ENCODE peak calls at places on chromosome 2, in ten cellular contexts. One of them, this sample, is unnamed.

GRCh38 chr2:170181602-170182001 is 3.7 kb downstream of the MYO3B start:
- DNase-seq in GM19239: no peak
- DNase-seq in HEK293T: no peak
- DNase-seq in left colon: no peak
- DNase-seq in pancreas: no peak
- DNase-seq in AG04450: no peak
- DNase-seq in right lobe of liver: no peak
- DNase-seq in mucosa of gallbladder: no peak
- DNase-seq in GM12865: no peak
- DNase-seq in hippocampal formation: no peak
- DNase-seq in this sample: no peak

GRCh38 chr2:19580830-19581229 is 222.4 kb upstream of the OSR1 start:
- DNase-seq in GM12865: no peak
- DNase-seq in HEK293T: no peak
- DNase-seq in right lobe of liver: no peak
- DNase-seq in left colon: no peak
- DNase-seq in GM19239: no peak
- DNase-seq in AG04450: peak; percentile 32
- DNase-seq in mucosa of gallbladder: no peak
- DNase-seq in pancreas: no peak
- DNase-seq in hippocampal formation: no peak
- DNase-seq in this sample: no peak

GRCh38 chr2:207796585-207797350 is 27.1 kb upstream of the FZD5 start:
- DNase-seq in right lobe of liver: no peak
- DNase-seq in GM12865: no peak
- DNase-seq in GM19239: no peak
- DNase-seq in pancreas: no peak
- DNase-seq in hippocampal formation: no peak
- DNase-seq in HEK293T: peak; percentile 34
- DNase-seq in mucosa of gallbladder: no peak
- DNase-seq in left colon: peak; percentile 71
- DNase-seq in AG04450: no peak
- DNase-seq in this sample: no peak

GRCh38 chr2:44429034-44429433 is 67.3 kb downstream of the CAMKMT start:
- DNase-seq in left colon: no peak
- DNase-seq in GM19239: no peak
- DNase-seq in hippocampal formation: no peak
- DNase-seq in HEK293T: no peak
- DNase-seq in pancreas: no peak
- DNase-seq in right lobe of liver: no peak
- DNase-seq in AG04450: peak; percentile 3
- DNase-seq in mucosa of gallbladder: no peak
- DNase-seq in GM12865: no peak
- DNase-seq in this sample: no peak

GRCh38 chr2:38751847-38752410 is 768 bp upstream of the SRSF7 start:
- DNase-seq in GM19239: no peak
- DNase-seq in hippocampal formation: no peak
- DNase-seq in left colon: no peak
- DNase-seq in mucosa of gallbladder: no peak
- DNase-seq in pancreas: no peak
- DNase-seq in right lobe of liver: no peak
- DNase-seq in AG04450: no peak
- DNase-seq in HEK293T: peak; percentile 23
- DNase-seq in GM12865: no peak
- DNase-seq in this sample: peak; percentile 62

GRCh38 chr2:64288321-64288931 is 144.2 kb upstream of the PELI1 start:
- DNase-seq in mucosa of gallbladder: no peak
- DNase-seq in right lobe of liver: no peak
- DNase-seq in left colon: no peak
- DNase-seq in HEK293T: no peak
- DNase-seq in GM12865: no peak
- DNase-seq in AG04450: peak; percentile 41
- DNase-seq in pancreas: no peak
- DNase-seq in GM19239: no peak
- DNase-seq in hippocampal formation: no peak
- DNase-seq in this sample: no peak

GRCh38 chr2:234514099-234514498 is 17.2 kb upstream of the ARL4C start:
- DNase-seq in GM19239: no peak
- DNase-seq in GM12865: no peak
- DNase-seq in AG04450: no peak
- DNase-seq in right lobe of liver: no peak
- DNase-seq in HEK293T: no peak
- DNase-seq in mucosa of gallbladder: no peak
- DNase-seq in left colon: no peak
- DNase-seq in pancreas: no peak
- DNase-seq in hippocampal formation: no peak
- DNase-seq in this sample: no peak

GRCh38 chr2:55384786-55385185 is 34.9 kb downstream of the CCDC88A start:
- DNase-seq in pancreas: no peak
- DNase-seq in mucosa of gallbladder: no peak
- DNase-seq in left colon: no peak
- DNase-seq in GM12865: no peak
- DNase-seq in AG04450: no peak
- DNase-seq in right lobe of liver: no peak
- DNase-seq in GM19239: no peak
- DNase-seq in HEK293T: no peak
- DNase-seq in hippocampal formation: no peak
- DNase-seq in this sample: no peak

GRCh38 chr2:226427538-226428307 is 371.9 kb downstream of the IRS1 start:
- DNase-seq in GM19239: no peak
- DNase-seq in mucosa of gallbladder: no peak
- DNase-seq in left colon: no peak
- DNase-seq in GM12865: no peak
- DNase-seq in pancreas: no peak
- DNase-seq in right lobe of liver: no peak
- DNase-seq in AG04450: peak; percentile 86
- DNase-seq in hippocampal formation: no peak
- DNase-seq in HEK293T: no peak
- DNase-seq in this sample: no peak

GRCh38 chr2:172561270-172561669 is 5.4 kb downstream of the PDK1 start:
- DNase-seq in right lobe of liver: no peak
- DNase-seq in AG04450: no peak
- DNase-seq in mucosa of gallbladder: no peak
- DNase-seq in left colon: no peak
- DNase-seq in HEK293T: no peak
- DNase-seq in pancreas: no peak
- DNase-seq in GM12865: no peak
- DNase-seq in hippocampal formation: no peak
- DNase-seq in GM19239: no peak
- DNase-seq in this sample: no peak

GRCh38 chr2:50556934-50557575 is 474.9 kb downstream of the NRXN1 start:
- DNase-seq in GM19239: no peak
- DNase-seq in hippocampal formation: no peak
- DNase-seq in pancreas: no peak
- DNase-seq in HEK293T: no peak
- DNase-seq in GM12865: no peak
- DNase-seq in left colon: no peak
- DNase-seq in AG04450: peak; percentile 64
- DNase-seq in right lobe of liver: no peak
- DNase-seq in mucosa of gallbladder: no peak
- DNase-seq in this sample: no peak

GRCh38 chr2:66021296-66021695 is 413.6 kb upstream of the MEIS1 start:
- DNase-seq in AG04450: no peak
- DNase-seq in left colon: no peak
- DNase-seq in GM12865: no peak
- DNase-seq in right lobe of liver: no peak
- DNase-seq in GM19239: no peak
- DNase-seq in HEK293T: no peak
- DNase-seq in hippocampal formation: no peak
- DNase-seq in mucosa of gallbladder: no peak
- DNase-seq in pancreas: no peak
- DNase-seq in this sample: no peak

GRCh38 chr2:71548589-71549485 is 95.5 kb downstream of the DYSF start:
- DNase-seq in right lobe of liver: peak; percentile 77
- DNase-seq in AG04450: no peak
- DNase-seq in GM19239: peak; percentile 70
- DNase-seq in left colon: peak; percentile 80
- DNase-seq in mucosa of gallbladder: peak; percentile 69
- DNase-seq in hippocampal formation: peak; percentile 69
- DNase-seq in pancreas: peak; percentile 48
- DNase-seq in GM12865: peak; percentile 66
- DNase-seq in HEK293T: peak; percentile 87
- DNase-seq in this sample: peak; percentile 86

GRCh38 chr2:129812071-129812470 is 167.4 kb upstream of the RAB6C start:
- DNase-seq in HEK293T: no peak
- DNase-seq in GM12865: peak; percentile 20
- DNase-seq in mucosa of gallbladder: peak; percentile 88
- DNase-seq in hippocampal formation: peak; percentile 38
- DNase-seq in AG04450: no peak
- DNase-seq in right lobe of liver: no peak
- DNase-seq in GM19239: no peak
- DNase-seq in left colon: peak; percentile 87
- DNase-seq in pancreas: no peak
- DNase-seq in this sample: peak; percentile 86

GRCh38 chr2:60899230-60899891 is 18.0 kb downstream of the REL start:
- DNase-seq in GM12865: peak; percentile 50
- DNase-seq in AG04450: no peak
- DNase-seq in HEK293T: no peak
- DNase-seq in hippocampal formation: no peak
- DNase-seq in mucosa of gallbladder: no peak
- DNase-seq in left colon: no peak
- DNase-seq in GM19239: no peak
- DNase-seq in right lobe of liver: no peak
- DNase-seq in pancreas: no peak
- DNase-seq in this sample: no peak

GRCh38 chr2:152228215-152228614 is 52.7 kb upstream of the STAM2 start:
- DNase-seq in AG04450: no peak
- DNase-seq in pancreas: no peak
- DNase-seq in HEK293T: no peak
- DNase-seq in left colon: no peak
- DNase-seq in right lobe of liver: no peak
- DNase-seq in GM12865: no peak
- DNase-seq in GM19239: no peak
- DNase-seq in mucosa of gallbladder: no peak
- DNase-seq in hippocampal formation: no peak
- DNase-seq in this sample: no peak

GRCh38 chr2:126788652-126789051 is 110.0 kb upstream of the TEX51 start:
- DNase-seq in mucosa of gallbladder: no peak
- DNase-seq in HEK293T: no peak
- DNase-seq in GM12865: no peak
- DNase-seq in left colon: no peak
- DNase-seq in pancreas: no peak
- DNase-seq in hippocampal formation: no peak
- DNase-seq in AG04450: no peak
- DNase-seq in right lobe of liver: peak; percentile 8
- DNase-seq in GM19239: no peak
- DNase-seq in this sample: no peak

GRCh38 chr2:160293401-160293911 is 93.4 kb upstream of the ITGB6 start:
- DNase-seq in mucosa of gallbladder: no peak
- DNase-seq in HEK293T: no peak
- DNase-seq in GM12865: no peak
- DNase-seq in right lobe of liver: no peak
- DNase-seq in pancreas: no peak
- DNase-seq in hippocampal formation: no peak
- DNase-seq in GM19239: no peak
- DNase-seq in AG04450: peak; percentile 75
- DNase-seq in left colon: no peak
- DNase-seq in this sample: no peak